ENCODE peak calls at places on chromosome 12, in nine cellular contexts. H is A549, J is GM23338, G is HCT116, N is Panc1, W is K562, K is HepG2, D is SK-N-SH, V is GM12878. L is an unnamed sample.

GRCh38 chr12:30796508-30796780 is 41.7 kb upstream of the CAPRIN2 start:
- DNase-seq in D (no peak), G (no peak), J (peak), V (no peak), W (no peak), N (no peak), H (peak), K (no peak), L (no peak)

GRCh38 chr12:52651726-52652261 is at the start of gene KRT2:
- DNase-seq in D (no peak), J (no peak), N (no peak), K (no peak), V (no peak), H (no peak), W (no peak), G (no peak), L (no peak)

GRCh38 chr12:19129486-19130223 is at the start of gene PLEKHA5:
- DNase-seq in K (peak), J (peak), H (peak), W (peak), D (peak), V (no peak), N (no peak), G (peak), L (no peak)

GRCh38 chr12:114820773-114821172 is 136.8 kb upstream of the TBX3 start:
- DNase-seq in J (no peak), D (no peak), N (no peak), G (no peak), H (no peak), V (no peak), W (no peak), K (no peak), L (no peak)

GRCh38 chr12:42985506-42985905 is 396.0 kb upstream of the PRICKLE1 start:
- DNase-seq in H (no peak), D (no peak), W (no peak), G (no peak), N (no peak), J (peak), V (no peak), K (no peak), L (no peak)

GRCh38 chr12:90794212-90794611 is 160.8 kb downstream of the CCER1 start:
- DNase-seq in G (no peak), K (no peak), W (no peak), D (no peak), V (no peak), J (no peak), H (no peak), N (no peak), L (no peak)

GRCh38 chr12:67792185-67792584 is 143.6 kb downstream of the DYRK2 start:
- DNase-seq in W (no peak), G (no peak), N (no peak), J (peak), H (no peak), K (no peak), D (no peak), V (no peak), L (no peak)

GRCh38 chr12:76308866-76309265 is 39.3 kb downstream of the BBS10 start:
- DNase-seq in J (no peak), V (no peak), G (no peak), N (no peak), D (no peak), H (no peak), K (no peak), W (no peak), L (no peak)

GRCh38 chr12:67921286-67921685 is 68.0 kb upstream of the IFNG-AS1 start:
- DNase-seq in H (no peak), W (no peak), G (no peak), N (no peak), K (no peak), J (no peak), V (no peak), D (no peak), L (no peak)

GRCh38 chr12:131833896-131834641 is 5.9 kb downstream of the MMP17 start:
- DNase-seq in G (no peak), J (peak), K (no peak), W (peak), H (no peak), D (peak), N (no peak), V (no peak), L (no peak)

GRCh38 chr12:123720141-123720814 is 8.1 kb downstream of the ATP6V0A2 start:
- DNase-seq in V (no peak), J (no peak), H (no peak), D (no peak), W (peak), K (no peak), G (no peak), N (no peak), L (no peak)

GRCh38 chr12:123436017-123436964 is at the start of gene RILPL2:
- DNase-seq in V (peak), W (peak), J (peak), K (peak), D (peak), H (peak), N (no peak), G (peak), L (peak)

GRCh38 chr12:58728397-58728796 is 191.9 kb downstream of the LRIG3 start:
- DNase-seq in J (no peak), W (no peak), K (no peak), H (no peak), G (no peak), N (no peak), D (no peak), V (no peak), L (no peak)

GRCh38 chr12:27619308-27619707 is 76.9 kb upstream of the REP15 start:
- DNase-seq in G (peak), N (peak), K (peak), D (no peak), J (no peak), V (no peak), H (peak), W (peak), L (no peak)
- H3K4me3 ChIP-seq in G (no peak), N (no peak), K (no peak), D (no peak), J (no peak), V (no peak), H (no peak), W (no peak), L (no peak)

GRCh38 chr12:53696285-53696654 is 20.4 kb upstream of the ATP5MC2 start:
- DNase-seq in G (peak), W (peak), H (peak), J (peak), K (peak), N (no peak), D (peak), V (peak), L (no peak)
- TF ChIP-seq REST in G (no peak), W (no peak), H (no peak), J (no peak), K (no peak), N (no peak), D (no peak), V (no peak), L (no peak)

GRCh38 chr12:51028811-51029146 is 2.6 kb upstream of the SLC11A2 start:
- DNase-seq in V (no peak), D (no peak), G (no peak), H (no peak), K (no peak), W (no peak), J (no peak), N (no peak), L (no peak)

GRCh38 chr12:51033048-51033447 is 6.9 kb upstream of the SLC11A2 start:
- DNase-seq in N (no peak), K (no peak), D (no peak), W (peak), G (no peak), V (no peak), J (no peak), H (no peak), L (no peak)

GRCh38 chr12:51028126-51028810 is 2.1 kb upstream of the SLC11A2 start:
- DNase-seq in D (no peak), J (peak), K (peak), N (peak), V (no peak), W (peak), G (no peak), H (peak), L (peak)

GRCh38 chr12:51036165-51036765 is 10.1 kb upstream of the SLC11A2 start:
- DNase-seq in N (no peak), G (no peak), H (no peak), K (peak), D (no peak), J (no peak), V (no peak), W (no peak), L (no peak)

DNA sequence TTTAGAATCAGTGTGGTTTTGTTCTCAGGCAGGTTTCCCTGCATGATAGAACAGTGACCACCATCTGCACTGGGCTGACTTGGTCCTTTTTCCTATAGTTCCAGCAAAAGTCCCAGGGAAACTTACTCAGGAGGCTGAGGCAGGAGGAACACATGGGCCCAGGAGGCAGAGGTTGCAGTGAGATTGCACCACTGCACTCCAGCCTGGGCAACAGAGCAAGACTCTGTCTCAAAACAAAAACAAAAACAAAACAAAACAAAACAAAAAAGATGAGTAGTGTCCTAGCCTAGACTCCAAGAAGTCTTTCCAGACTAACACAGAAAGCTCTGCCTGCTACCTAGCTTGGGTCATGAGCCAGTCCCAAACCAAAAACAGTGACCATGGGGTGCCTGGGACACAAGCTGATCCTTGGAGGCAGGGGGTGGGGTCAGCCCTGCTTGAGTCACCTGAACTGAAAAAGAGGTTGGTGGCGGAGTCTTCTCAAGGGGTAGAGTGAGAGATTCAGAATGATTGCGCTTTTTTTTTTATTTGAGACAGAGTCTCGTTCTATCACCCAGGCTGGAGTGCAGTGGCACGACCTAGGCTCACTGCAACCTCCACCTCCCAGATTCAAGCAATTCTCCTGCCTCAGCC is 7.4 kb upstream of the SLC11A2 start:
- DNase-seq in H (no peak), W (no peak), G (no peak), K (no peak), J (no peak), N (no peak), V (no peak), D (no peak), L (no peak)
- H3K4me3 ChIP-seq in H (no peak), W (no peak), G (no peak), K (no peak), J (no peak), N (no peak), V (no peak), D (no peak), L (no peak)

GRCh38 chr12:40583743-40584142 is 108.5 kb upstream of the CNTN1 start:
- DNase-seq in G (no peak), J (no peak), K (no peak), W (no peak), N (no peak), V (no peak), H (no peak), D (no peak), L (no peak)
- TF ChIP-seq REST in G (no peak), J (no peak), K (no peak), W (no peak), N (no peak), V (no peak), H (no peak), D (no peak), L (no peak)

DNA sequence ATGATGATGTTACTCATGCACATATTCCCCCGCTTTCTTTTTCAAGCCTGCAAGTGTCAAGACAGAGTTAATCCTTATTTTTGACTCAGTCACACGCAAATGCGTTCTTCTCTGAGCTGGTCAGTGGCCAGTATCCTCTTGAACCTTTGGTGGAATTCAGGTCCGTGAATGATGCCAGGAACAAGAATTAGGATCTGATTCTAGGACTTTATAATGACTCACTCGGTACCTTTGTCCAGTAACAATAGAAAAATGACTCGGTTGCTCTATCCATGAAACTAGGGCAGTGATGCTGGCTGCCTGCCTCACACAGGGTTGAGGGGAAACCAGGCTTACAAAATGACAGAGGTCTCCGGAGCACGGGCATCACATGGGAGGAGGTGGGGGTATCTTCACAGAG is 185.8 kb upstream of the NUDT4 start:
- DNase-seq in G (no peak), N (no peak), V (no peak), W (no peak), J (no peak), H (no peak), D (no peak), K (no peak), L (no peak)
- H3K4me3 ChIP-seq in G (no peak), N (no peak), V (no peak), W (no peak), J (no peak), H (no peak), D (no peak), K (no peak), L (no peak)